ENCODE peak calls at places on chromosome 15, in ten cellular contexts. J is LoVo, G is C1 segment of cervical spinal cord, B is hepatocyte, L is iPS-NIHi11, N is head of caudate nucleus, S is lung, K is activated B cell treated with CpG ODN at 0.5 μM for 24 hours, D is NB4, Z is NCI-H1092. C is an unnamed sample.

GRCh38 chr15:51735211-51735610 is 2.2 kb downstream of the LYSMD2 start:
- DNase-seq in Z (no peak), G (no peak), S (no peak), K (no peak), N (no peak), L (no peak), D (peak), J (no peak), B (no peak), C (no peak)

GRCh38 chr15:74710349-74711094 is 14.7 kb upstream of the EDC3 start:
- DNase-seq in G (no peak), S (no peak), L (no peak), Z (no peak), K (no peak), J (no peak), N (no peak), B (no peak), D (no peak), C (no peak)

GRCh38 chr15:98803228-98804056 is 155.1 kb downstream of the IGF1R start:
- DNase-seq in J (peak), S (no peak), L (no peak), K (no peak), N (no peak), Z (no peak), D (no peak), G (no peak), B (no peak), C (no peak)

GRCh38 chr15:75840659-75841058 is 2.6 kb upstream of the UBE2Q2 start:
- DNase-seq in B (peak), D (no peak), K (no peak), S (no peak), N (no peak), J (peak), L (peak), G (no peak), Z (no peak), C (peak)

GRCh38 chr15:42576040-42576594 is 711 bp downstream of the STARD9 start:
- DNase-seq in G (no peak), K (no peak), N (no peak), L (peak), D (no peak), Z (no peak), S (no peak), B (no peak), J (no peak), C (no peak)

GRCh38 chr15:29596266-29596665 is 226.0 kb downstream of the TJP1 start:
- DNase-seq in K (no peak), D (no peak), B (peak), S (no peak), N (no peak), J (no peak), G (no peak), Z (no peak), L (no peak), C (no peak)

GRCh38 chr15:63091679-63092078 is 30.0 kb upstream of the LACTB start:
- DNase-seq in S (no peak), Z (no peak), K (no peak), G (no peak), N (no peak), L (no peak), J (no peak), D (no peak), B (no peak), C (no peak)

GRCh38 chr15:66936115-66936863 is 129.1 kb upstream of the SMAD3 start:
- DNase-seq in N (no peak), J (no peak), S (no peak), L (no peak), D (no peak), B (peak), G (no peak), K (no peak), Z (no peak), C (peak)

GRCh38 chr15:49124371-49124770 is 31.0 kb downstream of the COPS2 start:
- DNase-seq in Z (no peak), G (no peak), D (no peak), L (no peak), B (no peak), K (no peak), S (no peak), J (no peak), N (no peak), C (no peak)

GRCh38 chr15:77036537-77037474 is 34.1 kb downstream of the TSPAN3 start:
- DNase-seq in K (peak), G (no peak), Z (no peak), D (peak), N (peak), B (peak), S (peak), J (no peak), L (no peak), C (peak)

GRCh38 chr15:101167791-101168462 is 83.9 kb downstream of the CHSY1 start:
- DNase-seq in D (peak), G (no peak), N (peak), S (peak), Z (no peak), K (no peak), J (peak), L (no peak), B (peak), C (no peak)

C was measured in endodermal cell.